ENCODE peak calls at places on chromosome X, in eight cellular contexts. W is endothelial cell of umbilical vein, D is cardiac muscle cell, Z is heart right ventricle, J is sigmoid colon, F is tibial artery, G is left lung, L is fibroblast of lung. P is an unnamed sample.

GRCh38 chrX:69055193-69055592 is 110.1 kb downstream of the PJA1 start:
- DNase-seq in W (no peak), D (no peak), Z (no peak), J (no peak), F (no peak), G (no peak), L (no peak), P (no peak)

GRCh38 chrX:23844502-23845138 is 61.6 kb downstream of the SAT1 start:
- DNase-seq in W (peak; percentile 83), D (peak; percentile 29), Z (peak; percentile 6), J (no peak), F (peak; percentile 19), G (no peak), L (peak; percentile 14), P (no peak)

GRCh38 chrX:123740006-123740405 is 7.2 kb upstream of the THOC2 start:
- DNase-seq in W (no peak), D (no peak), Z (no peak), J (no peak), F (no peak), G (no peak), L (no peak), P (no peak)

GRCh38 chrX:133776072-133776471 is 209.3 kb downstream of the GPC3 start:
- DNase-seq in W (peak; percentile 1), D (peak; percentile 6), Z (no peak), J (no peak), F (no peak), G (no peak), L (peak; percentile 9), P (no peak)

GRCh38 chrX:140764401-140764919 is 54.9 kb downstream of the LINC00632 start:
- DNase-seq in W (peak; percentile 27), D (peak; percentile 73), Z (no peak), J (peak; percentile 59), F (peak; percentile 39), G (peak; percentile 55), L (peak; percentile 67), P (no peak)

GRCh38 chrX:134148293-134148692 is 88.7 kb upstream of the CCDC160 start:
- DNase-seq in W (no peak), D (no peak), Z (no peak), J (no peak), F (no peak), G (no peak), L (no peak), P (no peak)

GRCh38 chrX:101550362-101550761 is at the start of gene ARMCX1:
- DNase-seq in W (peak; percentile 87), D (peak; percentile 88), Z (peak; percentile 77), J (peak; percentile 90), F (peak; percentile 88), G (peak; percentile 85), L (peak; percentile 83), P (peak; percentile 62)

GRCh38 chrX:107025538-107025937 is 25.5 kb upstream of the MORC4 start:
- DNase-seq in W (peak; percentile 29), D (peak; percentile 47), Z (no peak), J (no peak), F (no peak), G (no peak), L (peak; percentile 45), P (no peak)

GRCh38 chrX:152904151-152905080 is 6.5 kb downstream of the ZNF185 start:
- DNase-seq in W (peak; percentile 40), D (peak; percentile 57), Z (peak; percentile 22), J (no peak), F (peak; percentile 27), G (no peak), L (peak; percentile 46), P (no peak)

GRCh38 chrX:68832101-68832416 is 3.2 kb downstream of the EFNB1 start:
- DNase-seq in W (peak; percentile 70), D (peak; percentile 79), Z (no peak), J (peak; percentile 82), F (peak; percentile 68), G (peak; percentile 68), L (peak; percentile 75), P (no peak)

GRCh38 chrX:53714580-53715335 is 28.2 kb upstream of the HUWE1 start:
- DNase-seq in W (peak; percentile 8), D (peak; percentile 36), Z (no peak), J (no peak), F (no peak), G (peak; percentile 39), L (peak; percentile 37), P (no peak)

GRCh38 chrX:123153846-123154335 is 30.2 kb upstream of the GRIA3 start:
- DNase-seq in W (no peak), D (no peak), Z (no peak), J (no peak), F (no peak), G (no peak), L (no peak), P (no peak)

GRCh38 chrX:72309297-72310071 is 3.8 kb upstream of the CITED1 start:
- DNase-seq in W (no peak), D (peak; percentile 35), Z (no peak), J (no peak), F (no peak), G (no peak), L (no peak), P (no peak)

GRCh38 chrX:83916525-83916924 is 55.6 kb downstream of the CYLC1 start:
- DNase-seq in W (no peak), D (no peak), Z (no peak), J (no peak), F (no peak), G (no peak), L (no peak), P (no peak)

GRCh38 chrX:39969826-39970569 is 127.8 kb downstream of the BCOR start:
- DNase-seq in W (peak; percentile 35), D (no peak), Z (peak; percentile 18), J (no peak), F (no peak), G (no peak), L (no peak), P (no peak)

GRCh38 chrX:17170973-17171372 is 204.0 kb upstream of the NHS start:
- DNase-seq in W (no peak), D (no peak), Z (no peak), J (no peak), F (no peak), G (no peak), L (peak; percentile 70), P (no peak)

GRCh38 chrX:23694606-23695005 is 27.3 kb downstream of the PRDX4 start:
- DNase-seq in W (peak; percentile 42), D (peak; percentile 66), Z (peak; percentile 49), J (peak; percentile 82), F (peak; percentile 48), G (peak; percentile 41), L (peak; percentile 62), P (no peak)

GRCh38 chrX:127552571-127552970 is 499.6 kb downstream of the ACTRT1 start:
- DNase-seq in W (no peak), D (no peak), Z (no peak), J (no peak), F (no peak), G (no peak), L (no peak), P (no peak)

GRCh38 chrX:7925867-7926472 is 1.2 kb downstream of the PNPLA4 start:
- DNase-seq in W (peak; percentile 51), D (peak; percentile 75), Z (peak; percentile 37), J (peak; percentile 68), F (peak; percentile 19), G (peak; percentile 44), L (peak; percentile 71), P (no peak)

GRCh38 chrX:3962511-3963350 is 249.3 kb upstream of the PRKX start:
- DNase-seq in W (peak; percentile 3), D (peak; percentile 13), Z (no peak), J (no peak), F (no peak), G (no peak), L (peak; percentile 9), P (no peak)

GRCh38 chrX:65601530-65602281 is 65.7 kb upstream of the MSN start:
- DNase-seq in W (peak; percentile 97), D (peak; percentile 94), Z (peak; percentile 88), J (peak; percentile 89), F (peak; percentile 88), G (peak; percentile 89), L (peak; percentile 90), P (peak; percentile 80)

GRCh38 chrX:136714626-136715599 is 65.8 kb downstream of the ARHGEF6 start:
- DNase-seq in W (no peak), D (no peak), Z (no peak), J (no peak), F (no peak), G (no peak), L (no peak), P (no peak)

GRCh38 chrX:47156611-47157520 is 11.8 kb downstream of the RBM10 start:
- DNase-seq in W (no peak), D (no peak), Z (no peak), J (peak; percentile 55), F (no peak), G (no peak), L (no peak), P (no peak)

GRCh38 chrX:122135070-122135469 is 1049.0 kb upstream of the GRIA3 start:
- DNase-seq in W (no peak), D (no peak), Z (no peak), J (no peak), F (peak; percentile 20), G (no peak), L (no peak), P (no peak)
- H3K36me3 ChIP-seq in W (no peaks in the 10 kb centered on the region), D (no peaks in the 10 kb centered on the region), Z (no peaks in the 10 kb centered on the region), J (no peaks in the 10 kb centered on the region), F (no peaks in the 10 kb centered on the region), G (no peaks in the 10 kb centered on the region), L (no peaks in the 10 kb centered on the region), P (no peaks in the 10 kb centered on the region)

DNA sequence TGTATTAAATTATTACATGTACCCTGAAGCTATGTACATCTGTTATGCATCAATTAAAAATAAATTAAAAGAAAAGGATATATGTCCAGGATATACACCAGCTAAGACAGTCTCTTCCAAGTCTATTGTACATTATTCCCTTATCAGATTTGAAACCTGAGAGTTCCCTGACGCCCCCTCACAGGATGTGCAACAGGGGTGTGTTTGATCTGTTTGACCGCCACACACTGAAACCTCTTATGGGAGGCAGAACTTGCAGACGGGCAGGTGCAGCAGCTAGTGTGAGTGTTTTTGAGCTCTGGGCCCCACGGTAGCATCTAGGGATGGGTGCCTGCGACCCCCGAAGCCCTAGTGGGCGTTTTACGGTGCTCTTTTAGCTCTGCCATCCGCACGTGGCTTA is 4.7 kb downstream of the XG start:
- DNase-seq in W (no peak), D (no peak), Z (no peak), J (no peak), F (no peak), G (no peak), L (no peak), P (no peak)
- TF ChIP-seq CTCF in W (no peak), D (no peak), Z (no peak), J (no peak), F (no peak), G (no peak), L (no peak), P (no peak)

DNA sequence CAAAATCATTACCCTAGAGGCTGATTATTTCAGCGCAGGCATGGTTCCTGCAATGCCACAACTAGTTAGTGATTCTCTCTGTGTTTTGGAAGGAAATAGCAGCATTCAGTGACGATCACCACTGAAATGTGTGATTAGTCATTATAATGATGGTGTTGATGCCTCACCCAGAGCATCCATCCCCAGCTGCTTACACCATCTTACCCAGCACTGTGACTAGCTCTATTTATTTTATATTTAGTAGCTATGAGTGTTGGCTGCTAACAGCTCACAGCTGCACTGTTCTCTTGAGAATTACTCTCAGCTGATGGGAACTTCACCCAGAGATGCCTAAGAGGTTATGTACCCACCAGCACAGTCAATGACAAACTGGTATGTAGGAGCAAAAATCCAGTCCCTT is 60.5 kb upstream of the TSPAN7 start:
- DNase-seq in W (no peak), D (no peak), Z (no peak), J (no peak), F (no peak), G (no peak), L (no peak), P (no peak)
- H3K36me3 ChIP-seq in W (no peaks in the 10 kb centered on the region), D (no peaks in the 10 kb centered on the region), Z (no peaks in the 10 kb centered on the region), J (no peaks in the 10 kb centered on the region), F (no peaks in the 10 kb centered on the region), G (no peaks in the 10 kb centered on the region), L (no peaks in the 10 kb centered on the region), P (no peaks in the 10 kb centered on the region)

GRCh38 chrX:108415146-108415545 is 23.1 kb downstream of the COL4A6 start:
- DNase-seq in W (peak; percentile 7), D (no peak), Z (no peak), J (no peak), F (no peak), G (no peak), L (no peak), P (no peak)
- TF ChIP-seq CTCF in W (no peak), D (no peak), Z (no peak), J (no peak), F (no peak), G (no peak), L (no peak), P (no peak)

P was measured in ascending aorta.